ENCODE peak calls at places on chromosomes 12 and 14, in nine cellular contexts. One of them, this sample, is unnamed.

GRCh38 chr12:43113153-43113552 is 438.9 kb downstream of the ADAMTS20 start:
- DNase-seq in NCI-H510A: no peak
- DNase-seq in cerebellum: no peak
- DNase-seq in activated naive CD4-positive, alpha-beta T cell: no peak
- DNase-seq in HCEC 1CT: peak; percentile 4
- DNase-seq in GM19239: no peak
- DNase-seq in AG09319: peak; percentile 15
- DNase-seq in H54: no peak
- DNase-seq in fibroblast of lung: peak; percentile 76
- DNase-seq in this sample: no peak

GRCh38 chr14:59217011-59217410 is 28.5 kb downstream of the DAAM1 start:
- DNase-seq in GM19239: no peak
- DNase-seq in HCEC 1CT: no peak
- DNase-seq in cerebellum: no peak
- DNase-seq in activated naive CD4-positive, alpha-beta T cell: no peak
- DNase-seq in fibroblast of lung: peak; percentile 50
- DNase-seq in H54: no peak
- DNase-seq in NCI-H510A: no peak
- DNase-seq in AG09319: no peak
- DNase-seq in this sample: no peak

GRCh38 chr14:75667099-75667498 is 6.1 kb downstream of the TTLL5 start:
- DNase-seq in NCI-H510A: no peak
- DNase-seq in cerebellum: no peak
- DNase-seq in GM19239: no peak
- DNase-seq in fibroblast of lung: no peak
- DNase-seq in activated naive CD4-positive, alpha-beta T cell: no peak
- DNase-seq in HCEC 1CT: no peak
- DNase-seq in H54: no peak
- DNase-seq in AG09319: no peak
- DNase-seq in this sample: no peak

GRCh38 chr12:102631274-102631673 is 150.9 kb upstream of the IGF1 start:
- DNase-seq in AG09319: no peak
- DNase-seq in H54: peak; percentile 32
- DNase-seq in GM19239: no peak
- DNase-seq in cerebellum: no peak
- DNase-seq in NCI-H510A: no peak
- DNase-seq in fibroblast of lung: peak; percentile 84
- DNase-seq in HCEC 1CT: no peak
- DNase-seq in activated naive CD4-positive, alpha-beta T cell: no peak
- DNase-seq in this sample: peak; percentile 82

GRCh38 chr12:31353730-31354708 is 28.1 kb upstream of the SINHCAF start:
- DNase-seq in activated naive CD4-positive, alpha-beta T cell: no peak
- DNase-seq in H54: no peak
- DNase-seq in AG09319: no peak
- DNase-seq in NCI-H510A: no peak
- DNase-seq in GM19239: no peak
- DNase-seq in fibroblast of lung: no peak
- DNase-seq in cerebellum: peak; percentile 70
- DNase-seq in HCEC 1CT: no peak
- DNase-seq in this sample: no peak

GRCh38 chr12:93098077-93098476 is 169.0 kb upstream of the EEA1 start:
- DNase-seq in AG09319: no peak
- DNase-seq in fibroblast of lung: no peak
- DNase-seq in cerebellum: no peak
- DNase-seq in HCEC 1CT: peak; percentile 19
- DNase-seq in H54: no peak
- DNase-seq in GM19239: peak; percentile 22
- DNase-seq in activated naive CD4-positive, alpha-beta T cell: peak; percentile 27
- DNase-seq in NCI-H510A: no peak
- DNase-seq in this sample: peak; percentile 35

GRCh38 chr12:104080764-104081163 is 16.4 kb downstream of the HCFC2 start:
- DNase-seq in H54: no peak
- DNase-seq in HCEC 1CT: no peak
- DNase-seq in AG09319: no peak
- DNase-seq in fibroblast of lung: no peak
- DNase-seq in GM19239: no peak
- DNase-seq in cerebellum: no peak
- DNase-seq in activated naive CD4-positive, alpha-beta T cell: no peak
- DNase-seq in NCI-H510A: no peak
- DNase-seq in this sample: no peak

GRCh38 chr14:69539631-69540410 is 34.9 kb downstream of the CCDC177 start:
- DNase-seq in AG09319: peak; percentile 47
- DNase-seq in NCI-H510A: no peak
- DNase-seq in HCEC 1CT: peak; percentile 35
- DNase-seq in cerebellum: no peak
- DNase-seq in GM19239: no peak
- DNase-seq in activated naive CD4-positive, alpha-beta T cell: no peak
- DNase-seq in fibroblast of lung: peak; percentile 15
- DNase-seq in H54: no peak
- DNase-seq in this sample: peak; percentile 56

GRCh38 chr12:24991209-24992049 is 42.5 kb upstream of the BCAT1 start:
- DNase-seq in AG09319: peak; percentile 27
- DNase-seq in activated naive CD4-positive, alpha-beta T cell: no peak
- DNase-seq in cerebellum: peak; percentile 66
- DNase-seq in GM19239: peak; percentile 18
- DNase-seq in HCEC 1CT: peak; percentile 63
- DNase-seq in fibroblast of lung: peak; percentile 46
- DNase-seq in H54: peak; percentile 31
- DNase-seq in NCI-H510A: peak; percentile 20
- DNase-seq in this sample: peak; percentile 75